ENCODE peak calls at places on chromosomes 1 and 21, in eight cellular contexts. F, J, A, I, Y, C, M and P are unnamed samples.

GRCh38 chr1:156667968-156668709 is 9.1 kb downstream of the NES start:
- DNase-seq in F (no peak), J (no peak), A (peak; percentile 27), I (no peak), Y (no peak), C (no peak), M (no peak), P (no peak)

GRCh38 chr1:53155945-53156344 is 13.5 kb upstream of the SLC1A7 start:
- DNase-seq in F (no peak), J (no peak), A (no peak), I (no peak), Y (no peak), C (no peak), M (no peak), P (no peak)

GRCh38 chr1:15224259-15224869 is 22.7 kb upstream of the FHAD1 start:
- DNase-seq in F (no peak), J (no peak), A (no peak), I (no peak), Y (no peak), C (no peak), M (no peak), P (no peak)

GRCh38 chr1:36776256-36776655 is 258.1 kb downstream of the GRIK3 start:
- DNase-seq in F (no peak), J (no peak), A (no peak), I (no peak), Y (no peak), C (no peak), M (no peak), P (no peak)

GRCh38 chr21:34836103-34836932 is 167.5 kb downstream of the CLIC6 start:
- DNase-seq in F (no peak), J (no peak), A (peak; percentile 83), I (no peak), Y (peak; percentile 99), C (no peak), M (peak; percentile 97), P (peak; percentile 91)

GRCh38 chr1:244329591-244330317 is 122.0 kb downstream of the ADSS2 start:
- DNase-seq in F (no peak), J (no peak), A (no peak), I (no peak), Y (no peak), C (no peak), M (peak; percentile 77), P (no peak)

GRCh38 chr1:58592521-58593134 is 15.6 kb upstream of the TACSTD2 start:
- DNase-seq in F (no peak), J (no peak), A (peak; percentile 88), I (no peak), Y (peak; percentile 52), C (no peak), M (peak; percentile 97), P (peak; percentile 95)

GRCh38 chr1:78677788-78678187 is 28.2 kb downstream of the IFI44 start:
- DNase-seq in F (no peak), J (no peak), A (no peak), I (no peak), Y (no peak), C (no peak), M (no peak), P (no peak)

GRCh38 chr1:100862591-100862990 is 32.1 kb downstream of the EXTL2 start:
- DNase-seq in F (no peak), J (no peak), A (no peak), I (no peak), Y (peak; percentile 51), C (no peak), M (no peak), P (no peak)

GRCh38 chr1:119743776-119744597 is 24.7 kb downstream of the HMGCS2 start:
- DNase-seq in F (peak; percentile 71), J (peak; percentile 42), A (no peak), I (peak; percentile 85), Y (peak; percentile 2), C (peak; percentile 71), M (peak; percentile 57), P (no peak)

GRCh38 chr1:151352001-151352718 is 5.1 kb upstream of the RFX5 start:
- DNase-seq in F (no peak), J (no peak), A (no peak), I (peak; percentile 51), Y (no peak), C (no peak), M (peak; percentile 35), P (no peak)

GRCh38 chr21:45120975-45121374 is 46.6 kb downstream of the ADARB1 start:
- DNase-seq in F (no peak), J (no peak), A (no peak), I (no peak), Y (no peak), C (no peak), M (no peak), P (no peak)

GRCh38 chr1:121459235-121459634 is 274.5 kb downstream of the SRGAP2C start:
- DNase-seq in F (no peak), J (no peak), A (no peak), I (no peak), Y (no peak), C (no peak), M (no peak), P (no peak)

GRCh38 chr1:14138627-14139026 is 438.6 kb downstream of the PRDM2 start:
- DNase-seq in F (no peak), J (no peak), A (no peak), I (no peak), Y (no peak), C (no peak), M (no peak), P (no peak)

GRCh38 chr1:72357411-72357810 is 75.1 kb upstream of the NEGR1 start:
- DNase-seq in F (no peak), J (no peak), A (no peak), I (no peak), Y (no peak), C (no peak), M (peak; percentile 61), P (no peak)

GRCh38 chr1:155884028-155884950 is 24.9 kb downstream of the SYT11 start:
- DNase-seq in F (no peak), J (no peak), A (no peak), I (peak; percentile 45), Y (no peak), C (no peak), M (no peak), P (no peak)

GRCh38 chr1:230809205-230809990 is 58.9 kb downstream of the C1orf198 start:
- DNase-seq in F (no peak), J (no peak), A (no peak), I (no peak), Y (no peak), C (no peak), M (no peak), P (no peak)

GRCh38 chr21:18369115-18369514 is 34.5 kb downstream of the TMPRSS15 start:
- DNase-seq in F (no peak), J (no peak), A (no peak), I (no peak), Y (no peak), C (no peak), M (no peak), P (no peak)
- TF ChIP-seq CTCF in F (no peak), J (peak; percentile 60), A (peak; percentile 10), I (no peak), Y (no peak), C (no peak), M (no peak), P (no peak)

DNA sequence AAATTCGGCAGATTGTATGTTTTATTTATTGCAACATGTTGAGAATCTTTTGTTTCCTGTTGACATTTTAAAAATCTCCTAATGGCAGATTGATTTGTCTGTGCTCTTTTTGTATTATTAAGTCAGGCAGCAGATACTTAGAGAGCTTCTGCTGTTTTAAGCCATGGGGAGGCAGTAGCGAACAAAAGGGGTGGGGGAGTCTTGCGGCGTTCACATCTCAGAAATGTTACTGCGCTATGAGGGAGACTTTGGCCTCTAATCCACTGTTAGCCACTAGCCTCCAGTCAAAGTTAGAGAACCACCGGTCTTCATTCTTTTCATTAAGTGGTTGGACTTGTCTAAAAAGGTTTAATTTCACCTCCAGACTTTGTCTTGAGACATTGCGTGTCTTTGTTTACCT is 93.6 kb downstream of the DYRK1A start:
- DNase-seq in F (peak; percentile 43), J (no peak), A (no peak), I (peak; percentile 72), Y (no peak), C (no peak), M (no peak), P (no peak)
- TF ChIP-seq CTCF in F (no peak), J (peak; percentile 49), A (no peak), I (peak; percentile 70), Y (peak; percentile 16), C (no peak), M (peak; percentile 29), P (no peak)

DNA sequence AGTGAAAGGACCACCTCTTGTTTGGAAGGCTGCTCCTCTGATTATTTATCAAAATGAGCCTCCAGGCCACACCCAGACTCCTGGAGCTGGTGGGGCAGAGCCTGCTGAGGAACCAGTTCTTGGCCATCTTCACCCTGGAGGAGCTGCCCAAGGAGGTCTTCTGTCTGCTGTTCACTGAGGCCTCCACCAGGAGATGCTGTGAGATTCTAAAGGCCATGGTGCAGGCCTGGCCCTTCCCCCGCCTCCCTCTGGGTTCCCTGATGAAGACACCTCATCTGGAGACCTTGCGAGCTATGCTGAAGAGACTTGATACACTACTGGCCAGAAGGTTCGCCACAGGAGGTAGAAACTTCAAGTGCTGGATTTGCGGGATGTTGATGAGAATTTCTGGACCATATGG is 61.7 kb upstream of the GJA8 start:
- DNase-seq in F (no peak), J (no peak), A (no peak), I (peak; percentile 61), Y (no peak), C (peak; percentile 12), M (no peak), P (no peak)
- TF ChIP-seq CTCF in F (no peak), J (no peak), A (no peak), I (peak; percentile 70), Y (peak; percentile 14), C (peak; percentile 13), M (no peak), P (no peak)

GRCh38 chr1:46488343-46489168 is 1.1 kb upstream of the DMBX1 start:
- DNase-seq in F (no peak), J (no peak), A (peak; percentile 37), I (no peak), Y (no peak), C (no peak), M (peak; percentile 11), P (no peak)

GRCh38 chr1:46485564-46486431 is 3.8 kb upstream of the DMBX1 start:
- DNase-seq in F (no peak), J (no peak), A (peak; percentile 70), I (no peak), Y (no peak), C (no peak), M (no peak), P (no peak)

GRCh38 chr1:46489169-46489637 is 433 bp upstream of the DMBX1 start:
- DNase-seq in F (peak; percentile 49), J (no peak), A (peak; percentile 82), I (no peak), Y (no peak), C (no peak), M (no peak), P (no peak)

GRCh38 chr1:46486432-46487015 is 3.1 kb upstream of the DMBX1 start:
- DNase-seq in F (no peak), J (no peak), A (no peak), I (no peak), Y (no peak), C (no peak), M (no peak), P (no peak)

DNA sequence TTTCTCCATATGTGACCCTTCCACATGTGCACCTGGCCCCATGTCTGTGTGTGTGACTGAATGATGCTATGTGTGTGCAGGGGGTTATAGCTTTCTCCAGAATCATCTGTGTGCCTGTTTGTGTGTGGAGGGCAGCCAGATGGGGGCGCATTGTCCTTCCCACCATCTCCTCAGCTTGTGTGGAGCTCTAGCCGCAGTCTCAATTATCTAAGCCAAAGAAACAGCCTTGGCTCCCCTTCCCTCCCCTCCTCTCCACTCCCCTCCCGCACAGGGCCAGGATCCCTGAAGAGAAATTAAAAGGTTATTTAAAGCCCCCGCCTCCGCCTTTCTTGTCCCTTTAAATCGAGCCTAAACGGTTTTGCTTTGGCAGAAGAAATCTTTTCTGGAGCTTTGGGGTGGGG is 1.8 kb upstream of the DMBX1 start:
- DNase-seq in F (peak; percentile 71), J (no peak), A (no peak), I (peak; percentile 86), Y (no peak), C (no peak), M (no peak), P (no peak)
- TF ChIP-seq CTCF in F (no peak), J (peak; percentile 29), A (no peak), I (peak; percentile 78), Y (peak; percentile 23), C (peak; percentile 11), M (peak; percentile 15), P (no peak)